ENCODE peak calls at places on chromosomes 11 and 22, in four cellular contexts. One of them, this sample, is unnamed.

GRCh38 chr22:46262449-46263207 is 515 bp downstream of the PKDREJ start:
- DNase-seq in GM13976: no peak
- DNase-seq in GM23248: peak; percentile 67
- DNase-seq in fibroblast of lung: peak; percentile 60
- DNase-seq in this sample: peak; percentile 66

GRCh38 chr22:49738566-49738965 is 89.1 kb downstream of the BRD1 start:
- DNase-seq in GM13976: no peak
- DNase-seq in GM23248: no peak
- DNase-seq in fibroblast of lung: no peak
- DNase-seq in this sample: no peak

GRCh38 chr11:72584933-72585597 is 89.2 kb downstream of the PDE2A start:
- DNase-seq in GM13976: no peak
- DNase-seq in GM23248: no peak
- DNase-seq in fibroblast of lung: no peak
- DNase-seq in this sample: no peak

GRCh38 chr11:86888164-86888977 is 66.8 kb downstream of the FZD4 start:
- DNase-seq in GM13976: no peak
- DNase-seq in GM23248: peak; percentile 61
- DNase-seq in fibroblast of lung: no peak
- DNase-seq in this sample: no peak

GRCh38 chr11:120182790-120183491 is 27.9 kb upstream of the OAF start:
- DNase-seq in GM13976: no peak
- DNase-seq in GM23248: peak; percentile 68
- DNase-seq in fibroblast of lung: no peak
- DNase-seq in this sample: no peak

GRCh38 chr11:16279524-16279923 is 76.8 kb downstream of the SOX6 start:
- DNase-seq in GM13976: no peak
- DNase-seq in GM23248: no peak
- DNase-seq in fibroblast of lung: no peak
- DNase-seq in this sample: no peak

GRCh38 chr11:108324587-108324986 is 101.7 kb downstream of the ATM start:
- DNase-seq in GM13976: no peak
- DNase-seq in GM23248: peak; percentile 57
- DNase-seq in fibroblast of lung: peak; percentile 40
- DNase-seq in this sample: no peak

GRCh38 chr11:94794287-94795168 is 26.4 kb downstream of the AMOTL1 start:
- DNase-seq in GM13976: no peak
- DNase-seq in GM23248: peak; percentile 96
- DNase-seq in fibroblast of lung: peak; percentile 93
- DNase-seq in this sample: no peak

GRCh38 chr11:35142481-35143207 is 3.7 kb downstream of the CD44 start:
- DNase-seq in GM13976: no peak
- DNase-seq in GM23248: peak; percentile 88
- DNase-seq in fibroblast of lung: peak; percentile 44
- DNase-seq in this sample: peak; percentile 47

GRCh38 chr22:12613199-12613598 is 2914.8 kb upstream of the OR11H1 start:
- DNase-seq in GM13976: no peak
- DNase-seq in GM23248: no peak
- DNase-seq in fibroblast of lung: no peak
- DNase-seq in this sample: no peak

GRCh38 chr11:123590296-123590912 is 64.0 kb downstream of the SCN3B start:
- DNase-seq in GM13976: no peak
- DNase-seq in GM23248: peak; percentile 79
- DNase-seq in fibroblast of lung: peak; percentile 2
- DNase-seq in this sample: no peak

GRCh38 chr11:8382436-8383053 is 118.9 kb upstream of the LMO1 start:
- DNase-seq in GM13976: no peak
- DNase-seq in GM23248: peak; percentile 77
- DNase-seq in fibroblast of lung: peak; percentile 7
- DNase-seq in this sample: no peak

GRCh38 chr11:72719144-72719543 is 33.1 kb downstream of the ARAP1 start:
- DNase-seq in GM13976: no peak
- DNase-seq in GM23248: peak; percentile 30
- DNase-seq in fibroblast of lung: peak; percentile 57
- DNase-seq in this sample: no peak

GRCh38 chr11:118142809-118143208 is 9.8 kb downstream of the SCN4B start:
- DNase-seq in GM13976: no peak
- DNase-seq in GM23248: peak; percentile 13
- DNase-seq in fibroblast of lung: no peak
- DNase-seq in this sample: peak; percentile 30

GRCh38 chr11:48103621-48104561 is 112.7 kb upstream of the OR4B1 start:
- DNase-seq in GM13976: no peak
- DNase-seq in GM23248: peak; percentile 67
- DNase-seq in fibroblast of lung: no peak
- DNase-seq in this sample: no peak

This sample was measured in activated T-cell treated with anti-CD3 and anti-CD28 coated beads, Interleukin-2, amount 50 U/mL, for 72 hours.